ENCODE peak calls at places on chromosomes 11 and 22, in four cellular contexts. K is stomach, J is activated T-helper 1 cell treated with Interleukin-2 at 50 U/mL for 16 hours, U is prostate gland. Q is an unnamed sample.

GRCh38 chr11:17927643-17928343 is 85.1 kb downstream of the SERGEF start:
- DNase-seq in K (no peak), J (no peak), U (no peak), Q (no peak)

GRCh38 chr11:44570411-44571155 is 5.1 kb downstream of the CD82 start:
- DNase-seq in K (no peak), J (no peak), U (no peak), Q (no peak)

GRCh38 chr11:125768256-125769046 is 10.2 kb downstream of the PATE2 start:
- DNase-seq in K (no peak), J (no peak), U (no peak), Q (no peak)

GRCh38 chr22:38549106-38549884 is 20.7 kb downstream of the DMC1 start:
- DNase-seq in K (no peak), J (no peak), U (peak; percentile 11), Q (no peak)

GRCh38 chr22:24996420-24996952 is 44.0 kb downstream of the KIAA1671 start:
- DNase-seq in K (no peak), J (no peak), U (peak; percentile 33), Q (no peak)

GRCh38 chr11:126926376-126926791 is 74.2 kb downstream of the KIRREL3 start:
- DNase-seq in K (no peak), J (no peak), U (no peak), Q (no peak)

GRCh38 chr11:119094816-119095065 is 6.9 kb downstream of the DPAGT1 start:
- DNase-seq in K (peak; percentile 88), J (peak; percentile 47), U (peak; percentile 81), Q (peak; percentile 92)

GRCh38 chr11:33172996-33173395 is 11.7 kb upstream of the CSTF3 start:
- DNase-seq in K (no peak), J (no peak), U (no peak), Q (no peak)

GRCh38 chr11:118491041-118491440 is 36.2 kb upstream of the TTC36 start:
- DNase-seq in K (no peak), J (no peak), U (no peak), Q (no peak)

GRCh38 chr11:13278620-13279486 is 1.3 kb downstream of the BMAL1 start:
- DNase-seq in K (no peak), J (no peak), U (no peak), Q (no peak)

GRCh38 chr11:1260620-1261019 is 37.8 kb downstream of the MUC5B start:
- DNase-seq in K (no peak), J (no peak), U (no peak), Q (no peak)

GRCh38 chr11:118791961-118792578 is 1.1 kb upstream of the DDX6 start:
- DNase-seq in K (peak; percentile 37), J (peak; percentile 3), U (peak; percentile 28), Q (peak; percentile 48)

GRCh38 chr11:43788394-43788793 is 92.2 kb upstream of the ALKBH3 start:
- DNase-seq in K (no peak), J (no peak), U (peak; percentile 4), Q (no peak)

GRCh38 chr22:29907753-29908515 is 25.0 kb downstream of the MTMR3 start:
- DNase-seq in K (peak; percentile 92), J (no peak), U (peak; percentile 91), Q (peak; percentile 89)

GRCh38 chr22:37133304-37134018 is 16.3 kb downstream of the IL2RB start:
- DNase-seq in K (no peak), J (no peak), U (no peak), Q (peak; percentile 20)

GRCh38 chr11:10498022-10498400 is 42.9 kb downstream of the AMPD3 start:
- DNase-seq in K (no peak), J (no peak), U (no peak), Q (no peak)

GRCh38 chr11:128590587-128590986 is 3.2 kb upstream of the ETS1 start:
- DNase-seq in K (no peak), J (no peak), U (no peak), Q (no peak)

GRCh38 chr22:26656896-26657851 is at the start of gene MIAT:
- DNase-seq in K (peak; percentile 40), J (peak; percentile 54), U (no peak), Q (peak; percentile 37)

GRCh38 chr11:125114518-125114917 is 3.1 kb upstream of the TMEM218 start:
- DNase-seq in K (no peak), J (no peak), U (no peak), Q (no peak)

GRCh38 chr11:120043323-120043945 is 94.5 kb downstream of the TRIM29 start:
- DNase-seq in K (no peak), J (no peak), U (no peak), Q (no peak)

GRCh38 chr11:107385361-107385982 is 72.2 kb downstream of the CWF19L2 start:
- DNase-seq in K (no peak), J (no peak), U (no peak), Q (no peak)

GRCh38 chr11:33842236-33842915 is 49.5 kb downstream of the LMO2 start:
- DNase-seq in K (no peak), J (no peak), U (no peak), Q (no peak)

GRCh38 chr11:1561266-1561665 is 10.8 kb downstream of the DUSP8 start:
- DNase-seq in K (no peak), J (no peak), U (no peak), Q (no peak)

GRCh38 chr22:19523240-19524169 is 705 bp downstream of the CLDN5 start:
- DNase-seq in K (no peak), J (no peak), U (no peak), Q (no peak)

GRCh38 chr11:1218788-1219445 is 3.9 kb upstream of the MUC5B start:
- DNase-seq in K (no peak), J (no peak), U (no peak), Q (no peak)

GRCh38 chr11:117201516-117201866 is 2.3 kb downstream of the TAGLN start:
- DNase-seq in K (no peak), J (no peak), U (no peak), Q (no peak)

GRCh38 chr11:71322861-71323582 is 70.6 kb upstream of the SHANK2 start:
- DNase-seq in K (no peak), J (no peak), U (no peak), Q (no peak)

GRCh38 chr11:74025467-74026166 is 16.7 kb upstream of the UCP3 start:
- DNase-seq in K (no peak), J (no peak), U (no peak), Q (no peak)

GRCh38 chr11:2428322-2428795 is 16.0 kb downstream of the TRPM5 start:
- DNase-seq in K (peak; percentile 90), J (peak; percentile 76), U (peak; percentile 77), Q (peak; percentile 87)

GRCh38 chr22:23110190-23110921 is 31.4 kb downstream of the RSPH14 start:
- DNase-seq in K (no peak), J (no peak), U (no peak), Q (no peak)

GRCh38 chr11:34757026-34757451 is 136.1 kb downstream of the EHF start:
- DNase-seq in K (no peak), J (no peak), U (no peak), Q (no peak)